ENCODE peak calls at places on chromosome 12, in seven cellular contexts. C is fibroblast of lung, B is HEK293T, J is HCT116, N is omental fat pad, R is left cardiac atrium, K is activated T-cell treated with anti-CD3 and anti-CD28 coated beads for 4 hours. Z is an unnamed sample.

GRCh38 chr12:60402996-60403395 is 807.2 kb downstream of the SLC16A7 start:
- DNase-seq in C (no peak), B (no peak), J (no peak), N (no peak), R (no peak), K (no peak), Z (no peak)

GRCh38 chr12:690466-690865 is 27.2 kb upstream of the NINJ2 start:
- DNase-seq in C (peak; percentile 30), B (no peak), J (no peak), N (no peak), R (no peak), K (no peak), Z (no peak)

GRCh38 chr12:26857465-26858176 is 24.6 kb upstream of the ITPR2 start:
- DNase-seq in C (no peak), B (no peak), J (no peak), N (no peak), R (no peak), K (no peak), Z (no peak)

GRCh38 chr12:131142891-131143637 is 189.4 kb downstream of the ADGRD1 start:
- DNase-seq in C (no peak), B (no peak), J (no peak), N (no peak), R (no peak), K (no peak), Z (no peak)

GRCh38 chr12:15931590-15932053 is 20.5 kb downstream of the DERA start:
- DNase-seq in C (no peak), B (no peak), J (no peak), N (no peak), R (no peak), K (no peak), Z (no peak)

GRCh38 chr12:24014853-24015590 is 65.6 kb upstream of the SOX5 start:
- DNase-seq in C (no peak), B (no peak), J (no peak), N (no peak), R (no peak), K (no peak), Z (no peak)

GRCh38 chr12:19491863-19492262 is 52.6 kb downstream of the AEBP2 start:
- DNase-seq in C (no peak), B (no peak), J (no peak), N (no peak), R (no peak), K (no peak), Z (no peak)

GRCh38 chr12:130709151-130710000 is 6.7 kb downstream of the RIMBP2 start:
- DNase-seq in C (no peak), B (no peak), J (no peak), N (no peak), R (no peak), K (no peak), Z (no peak)

GRCh38 chr12:9940370-9940769 is 8.2 kb upstream of the CLEC2A start:
- DNase-seq in C (no peak), B (no peak), J (no peak), N (no peak), R (no peak), K (no peak), Z (no peak)

GRCh38 chr12:117172168-117172567 is 18.1 kb downstream of the FBXO21 start:
- DNase-seq in C (no peak), B (no peak), J (no peak), N (no peak), R (no peak), K (no peak), Z (no peak)

GRCh38 chr12:2354151-2354991 is 301.6 kb downstream of the CACNA1C start:
- DNase-seq in C (peak; percentile 75), B (no peak), J (no peak), N (no peak), R (no peak), K (no peak), Z (no peak)

GRCh38 chr12:22731231-22731630 is 106.3 kb downstream of the ETNK1 start:
- DNase-seq in C (peak; percentile 30), B (no peak), J (no peak), N (no peak), R (no peak), K (no peak), Z (no peak)

Z was measured in astrocyte of the spinal cord.